ENCODE peak calls at places on chromosomes 11 and 22, in eight cellular contexts. One of them, this sample, is unnamed.

GRCh38 chr11:115627666-115628460 is 123.6 kb upstream of the CADM1 start:
- DNase-seq in HepG2: no peak
- DNase-seq in HCT116: no peak
- DNase-seq in sigmoid colon: no peak
- DNase-seq in vagina: no peak
- DNase-seq in transverse colon: no peak
- DNase-seq in K562: no peak
- DNase-seq in endothelial cell of umbilical vein: no peak
- DNase-seq in this sample: no peak

GRCh38 chr11:6523253-6523652 is 26.2 kb downstream of the DNHD1 start:
- DNase-seq in vagina: no peak
- DNase-seq in HCT116: peak; percentile 24
- DNase-seq in sigmoid colon: no peak
- DNase-seq in HepG2: no peak
- DNase-seq in K562: no peak
- DNase-seq in endothelial cell of umbilical vein: peak; percentile 53
- DNase-seq in transverse colon: no peak
- DNase-seq in this sample: no peak

GRCh38 chr11:119340335-119341221 is at the start of gene C1QTNF5:
- DNase-seq in HepG2: no peak
- DNase-seq in HCT116: no peak
- DNase-seq in K562: no peak
- DNase-seq in vagina: no peak
- DNase-seq in endothelial cell of umbilical vein: peak; percentile 95
- DNase-seq in sigmoid colon: peak; percentile 96
- DNase-seq in transverse colon: peak; percentile 70
- DNase-seq in this sample: peak; percentile 91

GRCh38 chr11:119028346-119029068 is 2.2 kb downstream of the SLC37A4 start:
- DNase-seq in HCT116: no peak
- DNase-seq in transverse colon: no peak
- DNase-seq in sigmoid colon: no peak
- DNase-seq in K562: no peak
- DNase-seq in HepG2: no peak
- DNase-seq in vagina: no peak
- DNase-seq in endothelial cell of umbilical vein: no peak
- DNase-seq in this sample: no peak

GRCh38 chr11:11605821-11606450 is 15.9 kb downstream of the GALNT18 start:
- DNase-seq in HCT116: no peak
- DNase-seq in sigmoid colon: no peak
- DNase-seq in K562: no peak
- DNase-seq in vagina: no peak
- DNase-seq in HepG2: no peak
- DNase-seq in endothelial cell of umbilical vein: no peak
- DNase-seq in transverse colon: no peak
- DNase-seq in this sample: no peak

GRCh38 chr11:112806876-112807275 is 154.3 kb upstream of the NCAM1 start:
- DNase-seq in vagina: no peak
- DNase-seq in transverse colon: no peak
- DNase-seq in endothelial cell of umbilical vein: no peak
- DNase-seq in K562: no peak
- DNase-seq in sigmoid colon: no peak
- DNase-seq in HepG2: no peak
- DNase-seq in HCT116: no peak
- DNase-seq in this sample: no peak

GRCh38 chr11:117849781-117850414 is 25.4 kb upstream of the FXYD2 start:
- DNase-seq in endothelial cell of umbilical vein: no peak
- DNase-seq in vagina: no peak
- DNase-seq in transverse colon: no peak
- DNase-seq in HCT116: no peak
- DNase-seq in HepG2: no peak
- DNase-seq in K562: no peak
- DNase-seq in sigmoid colon: no peak
- DNase-seq in this sample: no peak

GRCh38 chr11:10823152-10823579 is 14.4 kb upstream of the EIF4G2 start:
- DNase-seq in sigmoid colon: no peak
- DNase-seq in HepG2: no peak
- DNase-seq in vagina: no peak
- DNase-seq in HCT116: no peak
- DNase-seq in transverse colon: no peak
- DNase-seq in K562: peak; percentile 50
- DNase-seq in endothelial cell of umbilical vein: no peak
- DNase-seq in this sample: no peak

GRCh38 chr22:50473855-50474671 is 772 bp downstream of the SBF1 start:
- DNase-seq in K562: peak; percentile 51
- DNase-seq in sigmoid colon: peak; percentile 65
- DNase-seq in transverse colon: peak; percentile 44
- DNase-seq in HCT116: no peak
- DNase-seq in HepG2: no peak
- DNase-seq in vagina: no peak
- DNase-seq in endothelial cell of umbilical vein: peak; percentile 47
- DNase-seq in this sample: peak; percentile 67

GRCh38 chr11:105144887-105145286 is 5.3 kb upstream of the CARD18 start:
- DNase-seq in HCT116: peak; percentile 13
- DNase-seq in sigmoid colon: no peak
- DNase-seq in vagina: no peak
- DNase-seq in K562: no peak
- DNase-seq in HepG2: peak; percentile 62
- DNase-seq in transverse colon: no peak
- DNase-seq in endothelial cell of umbilical vein: peak; percentile 36
- DNase-seq in this sample: no peak

GRCh38 chr11:29306527-29306926 is 710.3 kb downstream of the KCNA4 start:
- DNase-seq in HCT116: no peak
- DNase-seq in K562: no peak
- DNase-seq in vagina: no peak
- DNase-seq in endothelial cell of umbilical vein: peak; percentile 86
- DNase-seq in sigmoid colon: no peak
- DNase-seq in transverse colon: no peak
- DNase-seq in HepG2: no peak
- DNase-seq in this sample: no peak

GRCh38 chr22:29627196-29627535 is 23.7 kb downstream of the NF2 start:
- DNase-seq in HepG2: no peak
- DNase-seq in vagina: no peak
- DNase-seq in endothelial cell of umbilical vein: no peak
- DNase-seq in transverse colon: no peak
- DNase-seq in HCT116: no peak
- DNase-seq in K562: no peak
- DNase-seq in sigmoid colon: no peak
- DNase-seq in this sample: no peak

GRCh38 chr11:108197351-108197750 is 25.1 kb downstream of the NPAT start:
- DNase-seq in vagina: no peak
- DNase-seq in HCT116: no peak
- DNase-seq in sigmoid colon: no peak
- DNase-seq in transverse colon: no peak
- DNase-seq in K562: no peak
- DNase-seq in endothelial cell of umbilical vein: no peak
- DNase-seq in HepG2: peak; percentile 18
- DNase-seq in this sample: no peak

GRCh38 chr22:34781676-34782075 is 284.3 kb upstream of the ISX start:
- DNase-seq in HepG2: no peak
- DNase-seq in transverse colon: no peak
- DNase-seq in vagina: no peak
- DNase-seq in HCT116: no peak
- DNase-seq in K562: no peak
- DNase-seq in endothelial cell of umbilical vein: no peak
- DNase-seq in sigmoid colon: no peak
- DNase-seq in this sample: no peak

GRCh38 chr11:69801513-69802335 is 17.5 kb downstream of the FGF3 start:
- DNase-seq in sigmoid colon: no peak
- DNase-seq in endothelial cell of umbilical vein: peak; percentile 35
- DNase-seq in transverse colon: no peak
- DNase-seq in HCT116: peak; percentile 64
- DNase-seq in vagina: no peak
- DNase-seq in HepG2: peak; percentile 34
- DNase-seq in K562: peak; percentile 59
- DNase-seq in this sample: no peak

GRCh38 chr11:121497176-121497995 is 44.6 kb upstream of the SORL1-AS1 start:
- DNase-seq in vagina: peak; percentile 29
- DNase-seq in transverse colon: peak; percentile 17
- DNase-seq in sigmoid colon: no peak
- DNase-seq in HCT116: no peak
- DNase-seq in HepG2: no peak
- DNase-seq in K562: no peak
- DNase-seq in endothelial cell of umbilical vein: no peak
- DNase-seq in this sample: no peak

GRCh38 chr11:117985953-117986887 is at the start of gene IL10RA:
- DNase-seq in endothelial cell of umbilical vein: peak; percentile 78
- DNase-seq in transverse colon: peak; percentile 90
- DNase-seq in sigmoid colon: peak; percentile 91
- DNase-seq in vagina: no peak
- DNase-seq in HepG2: peak; percentile 8
- DNase-seq in HCT116: peak; percentile 39
- DNase-seq in K562: peak; percentile 96
- DNase-seq in this sample: no peak

GRCh38 chr22:40396882-40397281 is 26.5 kb downstream of the SGSM3 start:
- DNase-seq in K562: no peak
- DNase-seq in vagina: peak; percentile 86
- DNase-seq in HCT116: no peak
- DNase-seq in endothelial cell of umbilical vein: peak; percentile 92
- DNase-seq in transverse colon: peak; percentile 85
- DNase-seq in sigmoid colon: no peak
- DNase-seq in HepG2: no peak
- DNase-seq in this sample: no peak

GRCh38 chr22:35219012-35219411 is 38.3 kb upstream of the HMGXB4 start:
- DNase-seq in transverse colon: no peak
- DNase-seq in sigmoid colon: no peak
- DNase-seq in HepG2: no peak
- DNase-seq in vagina: no peak
- DNase-seq in HCT116: peak; percentile 3
- DNase-seq in K562: peak; percentile 49
- DNase-seq in endothelial cell of umbilical vein: no peak
- DNase-seq in this sample: no peak

GRCh38 chr11:116710762-116711161 is 62.0 kb downstream of the BUD13 start:
- DNase-seq in sigmoid colon: no peak
- DNase-seq in vagina: no peak
- DNase-seq in endothelial cell of umbilical vein: no peak
- DNase-seq in K562: no peak
- DNase-seq in HepG2: no peak
- DNase-seq in HCT116: no peak
- DNase-seq in transverse colon: no peak
- DNase-seq in this sample: no peak

GRCh38 chr11:116703421-116703820 is 69.4 kb downstream of the BUD13 start:
- DNase-seq in HCT116: no peak
- DNase-seq in vagina: no peak
- DNase-seq in K562: no peak
- DNase-seq in sigmoid colon: peak; percentile 61
- DNase-seq in HepG2: no peak
- DNase-seq in endothelial cell of umbilical vein: no peak
- DNase-seq in transverse colon: no peak
- DNase-seq in this sample: peak; percentile 40

GRCh38 chr11:116707746-116708145 is 65.0 kb downstream of the BUD13 start:
- DNase-seq in endothelial cell of umbilical vein: no peak
- DNase-seq in K562: no peak
- DNase-seq in vagina: no peak
- DNase-seq in transverse colon: peak; percentile 46
- DNase-seq in HepG2: no peak
- DNase-seq in HCT116: no peak
- DNase-seq in sigmoid colon: no peak
- DNase-seq in this sample: no peak

GRCh38 chr11:116709970-116710369 is 62.8 kb downstream of the BUD13 start:
- DNase-seq in vagina: no peak
- DNase-seq in transverse colon: no peak
- DNase-seq in K562: no peak
- DNase-seq in endothelial cell of umbilical vein: no peak
- DNase-seq in HepG2: no peak
- DNase-seq in sigmoid colon: no peak
- DNase-seq in HCT116: no peak
- DNase-seq in this sample: no peak

GRCh38 chr11:116707250-116707649 is 65.5 kb downstream of the BUD13 start:
- DNase-seq in endothelial cell of umbilical vein: no peak
- DNase-seq in sigmoid colon: no peak
- DNase-seq in transverse colon: peak; percentile 75
- DNase-seq in K562: no peak
- DNase-seq in HCT116: no peak
- DNase-seq in vagina: no peak
- DNase-seq in HepG2: no peak
- DNase-seq in this sample: no peak
- H3K4me3 ChIP-seq in endothelial cell of umbilical vein: no peak overlapping the region
- H3K4me3 ChIP-seq in sigmoid colon: no peak overlapping the region
- H3K4me3 ChIP-seq in transverse colon: no peak overlapping the region
- H3K4me3 ChIP-seq in K562: no peak overlapping the region
- H3K4me3 ChIP-seq in HCT116: no peak overlapping the region
- H3K4me3 ChIP-seq in vagina: no peak overlapping the region
- H3K4me3 ChIP-seq in HepG2: no peak overlapping the region
- H3K4me3 ChIP-seq in this sample: peak overlapping the region; percentile 18

DNA sequence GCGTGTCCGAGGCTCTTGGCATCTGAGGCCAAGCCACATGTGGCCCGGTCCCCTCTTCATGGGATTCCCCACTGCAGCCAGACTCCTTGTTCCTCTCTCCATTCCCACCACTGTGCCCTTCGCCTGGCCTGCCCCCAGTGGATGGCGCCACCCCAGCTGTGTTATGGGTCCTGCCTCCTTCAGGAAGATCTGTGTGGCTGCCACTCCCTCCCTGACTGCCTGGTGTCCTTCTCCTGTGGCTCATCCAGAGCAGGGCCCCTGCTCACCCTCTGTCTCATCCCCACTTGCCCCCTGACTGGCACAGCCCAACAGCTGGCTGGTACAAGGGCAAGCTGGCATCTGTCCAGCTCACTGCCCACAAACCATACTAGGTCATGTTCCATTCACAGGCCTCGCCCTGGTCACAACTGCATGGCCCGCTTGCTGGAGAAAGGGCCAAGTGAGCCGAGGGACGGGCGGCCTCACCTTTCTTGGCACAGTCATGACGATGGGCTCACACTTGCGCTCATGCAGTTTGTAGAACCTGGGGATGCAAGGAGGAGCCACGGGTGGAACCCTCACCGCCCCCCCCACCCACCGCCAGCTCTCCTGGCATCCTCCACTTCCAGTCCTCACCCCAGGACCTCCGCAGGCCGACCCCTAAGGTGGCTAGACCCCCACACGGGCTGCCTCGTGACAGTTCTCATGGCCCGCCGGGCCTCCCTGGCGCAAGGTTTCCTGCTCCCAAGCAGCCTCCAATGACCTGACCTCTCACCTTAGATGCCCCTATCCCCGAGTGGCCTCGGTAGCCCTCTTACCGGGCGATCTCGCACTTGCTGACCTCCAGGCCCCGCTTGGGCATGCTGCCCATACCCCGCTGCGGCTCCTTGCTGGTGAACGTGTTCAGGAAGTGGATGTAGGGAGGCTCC is 2.1 kb upstream of the PTPRCAP start:
- DNase-seq in endothelial cell of umbilical vein: peak; percentile 8
- DNase-seq in HCT116: no peak
- DNase-seq in K562: no peak
- DNase-seq in sigmoid colon: no peak
- DNase-seq in transverse colon: peak; percentile 62
- DNase-seq in HepG2: peak; percentile 19
- DNase-seq in vagina: no peak
- DNase-seq in this sample: no peak
- TF ChIP-seq POLR2A in endothelial cell of umbilical vein: peak; percentile 13
- TF ChIP-seq POLR2A in HCT116: no peak
- TF ChIP-seq POLR2A in K562: peak; percentile 15
- TF ChIP-seq POLR2A in sigmoid colon: no peak
- TF ChIP-seq POLR2A in transverse colon: no peak
- TF ChIP-seq POLR2A in HepG2: peak; percentile 10
- TF ChIP-seq POLR2A in vagina: no peak
- TF ChIP-seq POLR2A in this sample: no peak

GRCh38 chr11:87194985-87195820 is 157.5 kb downstream of the TMEM135 start:
- DNase-seq in transverse colon: no peak
- DNase-seq in HepG2: no peak
- DNase-seq in sigmoid colon: no peak
- DNase-seq in HCT116: no peak
- DNase-seq in endothelial cell of umbilical vein: no peak
- DNase-seq in K562: no peak
- DNase-seq in vagina: no peak
- DNase-seq in this sample: no peak
- TF ChIP-seq POLR2AphosphoS5 in transverse colon: no peak
- TF ChIP-seq POLR2AphosphoS5 in HepG2: no peak
- TF ChIP-seq POLR2AphosphoS5 in sigmoid colon: no peak
- TF ChIP-seq POLR2AphosphoS5 in HCT116: no peak
- TF ChIP-seq POLR2AphosphoS5 in endothelial cell of umbilical vein: no peak
- TF ChIP-seq POLR2AphosphoS5 in K562: no peak
- TF ChIP-seq POLR2AphosphoS5 in vagina: no peak
- TF ChIP-seq POLR2AphosphoS5 in this sample: no peak

GRCh38 chr11:120431633-120432032 is 79.9 kb upstream of the GRIK4 start:
- DNase-seq in K562: peak; percentile 26
- DNase-seq in HepG2: peak; percentile 18
- DNase-seq in HCT116: peak; percentile 27
- DNase-seq in vagina: no peak
- DNase-seq in sigmoid colon: no peak
- DNase-seq in endothelial cell of umbilical vein: no peak
- DNase-seq in transverse colon: no peak
- DNase-seq in this sample: no peak
- H3K4me3 ChIP-seq in K562: no peak overlapping the region
- H3K4me3 ChIP-seq in HepG2: no peak overlapping the region
- H3K4me3 ChIP-seq in HCT116: peak overlapping the region; percentile 18
- H3K4me3 ChIP-seq in vagina: no peak overlapping the region
- H3K4me3 ChIP-seq in sigmoid colon: no peak overlapping the region
- H3K4me3 ChIP-seq in endothelial cell of umbilical vein: no peak overlapping the region
- H3K4me3 ChIP-seq in transverse colon: no peak overlapping the region
- H3K4me3 ChIP-seq in this sample: no peak overlapping the region

This sample was measured in suprapubic skin.